ENCODE peak calls at places on chromosomes 5 and 9, in four cellular contexts. One of them, this sample, is unnamed.

GRCh38 chr5:4128994-4129393 is 533.4 kb downstream of the IRX1 start:
- DNase-seq in H1: no peak
- DNase-seq in HepG2: no peak
- DNase-seq in GM12878: no peak
- DNase-seq in this sample: no peak

GRCh38 chr5:34001231-34001935 is 6.5 kb downstream of the AMACR start:
- DNase-seq in H1: no peak
- DNase-seq in HepG2: peak; percentile 39
- DNase-seq in GM12878: no peak
- DNase-seq in this sample: no peak

GRCh38 chr5:43305948-43306563 is 7.2 kb downstream of the HMGCS1 start:
- DNase-seq in H1: no peak
- DNase-seq in HepG2: peak; percentile 70
- DNase-seq in GM12878: peak; percentile 30
- DNase-seq in this sample: peak; percentile 25

GRCh38 chr5:132661231-132662003 is 3.4 kb downstream of the IL13 start:
- DNase-seq in H1: no peak
- DNase-seq in HepG2: no peak
- DNase-seq in GM12878: no peak
- DNase-seq in this sample: no peak

GRCh38 chr5:35369965-35370790 is 139.9 kb upstream of the PRLR start:
- DNase-seq in H1: no peak
- DNase-seq in HepG2: no peak
- DNase-seq in GM12878: no peak
- DNase-seq in this sample: no peak

GRCh38 chr9:72773570-72773969 is 179.3 kb downstream of the ALDH1A1 start:
- DNase-seq in H1: no peak
- DNase-seq in HepG2: no peak
- DNase-seq in GM12878: no peak
- DNase-seq in this sample: no peak

GRCh38 chr9:96087669-96088299 is 212.3 kb downstream of the ERCC6L2 start:
- DNase-seq in H1: peak; percentile 19
- DNase-seq in HepG2: no peak
- DNase-seq in GM12878: no peak
- DNase-seq in this sample: no peak

GRCh38 chr5:257148-257547 is 14.3 kb upstream of the PDCD6 start:
- DNase-seq in H1: no peak
- DNase-seq in HepG2: no peak
- DNase-seq in GM12878: no peak
- DNase-seq in this sample: no peak

GRCh38 chr5:110865400-110866094 is 126.7 kb downstream of the SLC25A46 start:
- DNase-seq in H1: peak; percentile 25
- DNase-seq in HepG2: peak; percentile 28
- DNase-seq in GM12878: no peak
- DNase-seq in this sample: peak; percentile 49

GRCh38 chr5:59380350-59380951 is 513.1 kb downstream of the PDE4D start:
- DNase-seq in H1: no peak
- DNase-seq in HepG2: peak; percentile 50
- DNase-seq in GM12878: peak; percentile 76
- DNase-seq in this sample: peak; percentile 45

GRCh38 chr5:51731641-51732040 is 348.4 kb downstream of the ISL1 start:
- DNase-seq in H1: no peak
- DNase-seq in HepG2: no peak
- DNase-seq in GM12878: no peak
- DNase-seq in this sample: no peak

GRCh38 chr5:62144395-62145022 is 161.5 kb upstream of the KIF2A start:
- DNase-seq in H1: no peak
- DNase-seq in HepG2: no peak
- DNase-seq in GM12878: no peak
- DNase-seq in this sample: no peak

GRCh38 chr9:33453286-33453882 is 6.0 kb upstream of the AQP3 start:
- DNase-seq in H1: no peak
- DNase-seq in HepG2: no peak
- DNase-seq in GM12878: no peak
- DNase-seq in this sample: no peak

GRCh38 chr5:1507961-1508678 is 15.6 kb downstream of the LPCAT1 start:
- DNase-seq in H1: no peak
- DNase-seq in HepG2: no peak
- DNase-seq in GM12878: no peak
- DNase-seq in this sample: no peak

GRCh38 chr5:51028394-51028793 is 354.9 kb upstream of the ISL1 start:
- DNase-seq in H1: no peak
- DNase-seq in HepG2: no peak
- DNase-seq in GM12878: no peak
- DNase-seq in this sample: no peak

GRCh38 chr9:114914139-114914538 is 16.3 kb downstream of the TNFSF8 start:
- DNase-seq in H1: no peak
- DNase-seq in HepG2: no peak
- DNase-seq in GM12878: no peak
- DNase-seq in this sample: no peak

GRCh38 chr9:90767523-90768100 is 34.0 kb upstream of the SYK start:
- DNase-seq in H1: no peak
- DNase-seq in HepG2: no peak
- DNase-seq in GM12878: no peak
- DNase-seq in this sample: no peak

GRCh38 chr9:33817327-33818166 is 587 bp downstream of the UBE2R2 start:
- DNase-seq in H1: peak; percentile 25
- DNase-seq in HepG2: peak; percentile 64
- DNase-seq in GM12878: no peak
- DNase-seq in this sample: peak; percentile 69

GRCh38 chr9:3256571-3256970 is 269.2 kb downstream of the RFX3 start:
- DNase-seq in H1: no peak
- DNase-seq in HepG2: no peak
- DNase-seq in GM12878: no peak
- DNase-seq in this sample: no peak

GRCh38 chr5:57698785-57699184 is 216.2 kb upstream of the ACTBL2 start:
- DNase-seq in H1: peak; percentile 23
- DNase-seq in HepG2: peak; percentile 42
- DNase-seq in GM12878: no peak
- DNase-seq in this sample: no peak

GRCh38 chr5:35618297-35618636 is 604 bp downstream of the SPEF2 start:
- DNase-seq in H1: no peak
- DNase-seq in HepG2: no peak
- DNase-seq in GM12878: no peak
- DNase-seq in this sample: no peak

GRCh38 chr9:6686396-6686795 is 40.9 kb upstream of the GLDC start:
- DNase-seq in H1: no peak
- DNase-seq in HepG2: peak; percentile 44
- DNase-seq in GM12878: no peak
- DNase-seq in this sample: no peak

GRCh38 chr5:146078566-146078965 is 26.8 kb downstream of the PLAC8L1 start:
- DNase-seq in H1: peak; percentile 21
- DNase-seq in HepG2: no peak
- DNase-seq in GM12878: no peak
- DNase-seq in this sample: no peak

GRCh38 chr5:146084376-146084775 is 21.0 kb downstream of the PLAC8L1 start:
- DNase-seq in H1: no peak
- DNase-seq in HepG2: no peak
- DNase-seq in GM12878: no peak
- DNase-seq in this sample: no peak

GRCh38 chr5:146081685-146082084 is 23.7 kb downstream of the PLAC8L1 start:
- DNase-seq in H1: no peak
- DNase-seq in HepG2: no peak
- DNase-seq in GM12878: no peak
- DNase-seq in this sample: no peak

GRCh38 chr5:146079695-146080361 is 25.5 kb downstream of the PLAC8L1 start:
- DNase-seq in H1: no peak
- DNase-seq in HepG2: no peak
- DNase-seq in GM12878: peak; percentile 15
- DNase-seq in this sample: no peak

DNA sequence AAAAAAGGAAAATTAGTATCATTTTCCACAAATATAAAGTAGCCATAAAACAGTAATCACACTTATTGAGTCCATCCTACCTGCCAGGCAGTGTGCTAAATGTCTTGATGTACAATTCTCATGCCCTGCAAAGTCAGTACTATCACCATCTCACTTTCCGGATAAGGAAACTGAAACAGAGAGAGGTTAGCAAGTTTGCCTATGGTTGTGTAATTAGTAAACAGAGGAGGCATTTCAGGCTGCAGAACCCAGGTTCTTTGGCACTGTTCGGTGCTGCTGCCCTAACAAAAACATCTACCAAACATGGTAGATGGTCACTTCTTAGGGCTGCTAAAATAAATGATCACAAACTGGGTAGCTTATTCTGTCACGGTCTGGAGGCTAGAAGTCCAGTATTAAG is 22.6 kb downstream of the PLAC8L1 start:
- DNase-seq in H1: no peak
- DNase-seq in HepG2: no peak
- DNase-seq in GM12878: peak; percentile 40
- DNase-seq in this sample: no peak
- TF ChIP-seq SP1 in H1: no peak
- TF ChIP-seq SP1 in HepG2: no peak
- TF ChIP-seq SP1 in GM12878: no peak
- TF ChIP-seq SP1 in this sample: no peak

GRCh38 chr9:136015656-136016055 is 54.5 kb upstream of the UBAC1 start:
- DNase-seq in H1: no peak
- DNase-seq in HepG2: no peak
- DNase-seq in GM12878: no peak
- DNase-seq in this sample: no peak
- TF ChIP-seq SUZ12 in H1: no peak
- TF ChIP-seq SUZ12 in HepG2: no peak
- TF ChIP-seq SUZ12 in GM12878: no peak
- TF ChIP-seq SUZ12 in this sample: no peak

DNA sequence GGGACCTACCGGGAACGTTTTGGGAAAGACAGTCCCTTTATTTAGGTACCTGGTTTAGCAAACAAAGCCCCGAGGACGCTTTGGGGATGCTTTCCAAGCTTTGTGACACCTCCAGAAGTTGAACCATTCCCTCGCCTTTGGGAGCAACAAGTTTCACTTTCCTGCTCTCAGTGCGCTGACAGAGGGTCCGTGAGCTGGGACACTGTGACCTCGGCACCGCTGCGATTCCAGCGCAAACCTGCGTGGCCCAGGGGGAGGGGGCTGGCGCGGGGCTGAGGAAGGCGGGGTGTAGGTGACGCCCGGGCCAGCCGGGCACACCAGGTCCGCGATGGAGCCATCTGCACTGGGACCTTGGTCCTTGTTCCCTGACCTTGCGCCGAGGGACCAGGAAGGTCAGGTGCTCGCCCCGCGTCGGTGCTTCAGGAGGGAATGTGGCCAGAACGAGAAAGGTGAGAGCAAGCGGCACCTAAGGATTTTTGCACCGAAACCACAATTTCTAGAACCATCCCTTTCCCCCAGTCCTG is 724 bp upstream of the NPR3 start:
- DNase-seq in H1: no peak
- DNase-seq in HepG2: no peak
- DNase-seq in GM12878: no peak
- DNase-seq in this sample: peak; percentile 21
- TF ChIP-seq SP1 in H1: no peak
- TF ChIP-seq SP1 in HepG2: no peak
- TF ChIP-seq SP1 in GM12878: no peak
- TF ChIP-seq SP1 in this sample: no peak

GRCh38 chr9:4630836-4631235 is 31.3 kb upstream of the PLPP6 start:
- DNase-seq in H1: no peak
- DNase-seq in HepG2: no peak
- DNase-seq in GM12878: no peak
- DNase-seq in this sample: no peak
- TF ChIP-seq SUZ12 in H1: no peak
- TF ChIP-seq SUZ12 in HepG2: no peak
- TF ChIP-seq SUZ12 in GM12878: no peak
- TF ChIP-seq SUZ12 in this sample: no peak

DNA sequence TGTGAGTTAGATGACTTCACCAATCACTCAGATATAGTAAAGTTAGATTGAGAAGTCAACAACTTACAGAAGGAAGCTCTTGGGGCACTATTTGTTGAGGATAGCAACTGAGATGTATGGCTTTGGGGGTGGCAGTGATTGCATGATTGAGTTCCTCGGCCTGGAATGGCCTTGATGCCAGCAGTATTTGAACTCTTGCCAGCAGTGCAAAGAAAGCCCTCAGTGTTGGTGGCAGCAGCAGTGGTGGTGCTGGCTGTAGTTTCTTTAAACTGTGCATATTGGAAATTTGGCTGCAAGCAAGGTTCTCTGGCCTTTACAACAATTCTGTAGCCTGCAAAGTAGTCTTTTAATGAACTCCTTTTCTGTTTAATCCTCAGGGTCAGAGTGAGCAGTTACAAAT is 41.4 kb upstream of the PJA2 start:
- DNase-seq in H1: no peak
- DNase-seq in HepG2: no peak
- DNase-seq in GM12878: no peak
- DNase-seq in this sample: no peak
- TF ChIP-seq SP1 in H1: no peak
- TF ChIP-seq SP1 in HepG2: no peak
- TF ChIP-seq SP1 in GM12878: no peak
- TF ChIP-seq SP1 in this sample: no peak

This sample was measured in HEK293T.